ENCODE peak calls at places on chromosome 12, in four cellular contexts. One of them, this sample, is unnamed.

GRCh38 chr12:23887055-23887835 is 62.2 kb downstream of the SOX5 start:
- DNase-seq in EL: no peak
- DNase-seq in NCI-H1092: no peak
- DNase-seq in anterior cingulate cortex: no peak
- DNase-seq in this sample: no peak

GRCh38 chr12:74285773-74286172 is 251.9 kb upstream of the ATXN7L3B start:
- DNase-seq in anterior cingulate cortex: no peak
- DNase-seq in EL: no peak
- DNase-seq in NCI-H1092: no peak
- DNase-seq in this sample: no peak

GRCh38 chr12:26783791-26784379 is 49.1 kb downstream of the ITPR2 start:
- DNase-seq in anterior cingulate cortex: no peak
- DNase-seq in EL: no peak
- DNase-seq in NCI-H1092: no peak
- DNase-seq in this sample: no peak

GRCh38 chr12:25977047-25977446 is 18.6 kb downstream of the RASSF8 start:
- DNase-seq in NCI-H1092: no peak
- DNase-seq in anterior cingulate cortex: no peak
- DNase-seq in EL: peak; percentile 47
- DNase-seq in this sample: no peak

GRCh38 chr12:132196038-132196872 is 52.0 kb downstream of the NOC4L start:
- DNase-seq in anterior cingulate cortex: no peak
- DNase-seq in NCI-H1092: no peak
- DNase-seq in EL: no peak
- DNase-seq in this sample: no peak

GRCh38 chr12:102992297-102992696 is 34.8 kb downstream of the ASCL1 start:
- DNase-seq in EL: no peak
- DNase-seq in anterior cingulate cortex: no peak
- DNase-seq in NCI-H1092: no peak
- DNase-seq in this sample: no peak

GRCh38 chr12:54571166-54571856 is 17.1 kb downstream of the PPP1R1A start:
- DNase-seq in anterior cingulate cortex: no peak
- DNase-seq in EL: no peak
- DNase-seq in NCI-H1092: no peak
- DNase-seq in this sample: peak; percentile 19

GRCh38 chr12:114926341-114926740 is 242.4 kb upstream of the TBX3 start:
- DNase-seq in NCI-H1092: no peak
- DNase-seq in EL: no peak
- DNase-seq in anterior cingulate cortex: no peak
- DNase-seq in this sample: no peak

GRCh38 chr12:124949779-124950728 is 35.6 kb upstream of the UBC start:
- DNase-seq in NCI-H1092: no peak
- DNase-seq in anterior cingulate cortex: no peak
- DNase-seq in EL: no peak
- DNase-seq in this sample: no peak

GRCh38 chr12:49827351-49828099 is 688 bp downstream of the NCKAP5L start:
- DNase-seq in EL: peak; percentile 83
- DNase-seq in anterior cingulate cortex: peak; percentile 31
- DNase-seq in NCI-H1092: peak; percentile 12
- DNase-seq in this sample: peak; percentile 56